ENCODE peak calls at places on chromosomes 7 and 10, in six cellular contexts. R is endothelial cell of umbilical vein, K is HCT116, T is MM.1S, M is astrocyte, B is mammary epithelial cell. X is an unnamed sample.
A peak's percentile ranks its signal among the peaks of the same experiment; 100 is the strongest.

GRCh38 chr10:78071857-78072179 is 38.2 kb downstream of the RPS24 start:
- DNase-seq in K (no peak), R (no peak), T (no peak), B (no peak), M (no peak), X (no peak)

GRCh38 chr10:124675261-124675660 is 68.9 kb downstream of the FAM53B start:
- DNase-seq in R (no peak), M (no peak), B (no peak), T (no peak), K (no peak), X (no peak)

GRCh38 chr7:50315193-50315592 is 10.7 kb downstream of the IKZF1 start:
- DNase-seq in M (no peak), T (peak; percentile 20), R (no peak), B (no peak), K (no peak), X (no peak)

GRCh38 chr7:97027427-97028234 is 3.0 kb upstream of the DLX5 start:
- DNase-seq in M (peak; percentile 63), B (peak; percentile 59), K (peak; percentile 38), T (peak; percentile 75), R (peak; percentile 76), X (peak; percentile 74)

GRCh38 chr7:6482743-6483119 is 35.0 kb upstream of the DAGLB start:
- DNase-seq in R (no peak), M (no peak), B (no peak), K (no peak), T (no peak), X (no peak)

GRCh38 chr10:125106586-125106985 is 53.8 kb downstream of the CTBP2 start:
- DNase-seq in R (no peak), B (no peak), T (no peak), K (no peak), M (no peak), X (no peak)

GRCh38 chr10:1119501-1119900 is 63.3 kb downstream of the WDR37 start:
- DNase-seq in R (no peak), K (no peak), T (no peak), B (no peak), M (no peak), X (no peak)

GRCh38 chr7:78315119-78315518 is 516.5 kb downstream of the PHTF2 start:
- DNase-seq in R (no peak), M (no peak), K (no peak), T (no peak), B (no peak), X (no peak)

GRCh38 chr7:7054252-7054830 is 128.0 kb upstream of the C1GALT1 start:
- DNase-seq in B (no peak), M (no peak), R (no peak), K (no peak), T (no peak), X (no peak)

GRCh38 chr7:140723002-140723401 is 26.5 kb downstream of the NDUFB2 start:
- DNase-seq in R (no peak), T (no peak), B (no peak), M (no peak), K (no peak), X (no peak)

GRCh38 chr7:104196161-104196560 is 11.7 kb downstream of the ORC5 start:
- DNase-seq in R (peak; percentile 74), M (no peak), B (no peak), T (peak; percentile 19), K (no peak), X (no peak)

GRCh38 chr7:143256932-143257331 is 6.3 kb upstream of the GSTK1 start:
- DNase-seq in T (no peak), R (no peak), B (no peak), K (no peak), M (no peak), X (no peak)

GRCh38 chr7:115409682-115410426 is 488.0 kb downstream of the MDFIC start:
- DNase-seq in K (no peak), B (no peak), T (no peak), M (no peak), R (no peak), X (no peak)

DNA sequence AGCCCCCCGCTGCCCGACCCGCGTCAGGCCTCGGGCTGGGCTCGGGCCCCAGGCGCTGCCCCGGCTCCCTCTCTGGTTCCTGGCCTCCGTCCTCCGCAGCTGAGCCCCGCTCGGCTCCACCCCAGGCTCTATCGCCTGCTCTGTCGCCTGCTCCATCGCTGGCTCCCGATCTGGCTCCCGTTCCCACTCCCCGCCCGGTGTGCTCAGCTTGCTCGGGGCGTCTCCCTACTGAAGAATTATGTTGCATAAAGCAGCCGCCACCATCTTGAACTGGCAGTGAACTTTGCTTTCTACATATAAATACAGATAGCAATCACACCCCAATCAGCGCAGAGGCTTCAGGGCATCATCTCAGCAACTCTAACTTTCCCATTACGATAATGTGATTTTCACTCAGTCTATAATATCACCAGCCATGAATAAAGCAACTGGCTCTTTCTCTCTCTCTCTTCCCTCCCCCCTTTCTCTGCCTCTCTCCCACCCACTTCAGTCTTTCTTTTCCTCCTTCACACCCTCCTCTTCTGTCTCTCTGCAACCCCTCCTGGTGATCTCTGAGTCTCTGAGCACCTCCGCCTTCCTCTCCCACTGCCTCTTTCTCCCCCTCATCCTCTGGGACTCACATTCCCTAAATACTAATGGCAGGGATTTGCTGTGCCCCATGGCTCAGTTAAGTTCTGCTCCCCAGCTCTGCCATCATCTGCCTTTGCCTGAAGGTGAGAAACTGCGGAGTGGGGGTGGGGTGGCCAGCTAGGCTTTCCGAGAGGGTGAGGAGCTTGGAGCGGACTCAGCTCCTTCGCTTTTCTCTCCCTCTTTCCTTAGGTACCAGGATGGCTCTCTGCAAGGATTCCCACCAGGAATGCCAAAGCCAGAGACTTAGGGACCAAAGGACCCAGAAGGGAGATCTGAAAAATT is 43.2 kb upstream of the BTRC start:
- DNase-seq in K (no peak), R (no peak), M (no peak), B (no peak), T (no peak), X (peak; percentile 11)
- TF ChIP-seq EZH2 in K (no peak), R (no peak), M (no peak), B (no peak), T (no peak), X (peak; percentile 37)

GRCh38 chr10:8998751-8999150 is 944.3 kb downstream of the GATA3 start:
- DNase-seq in M (peak; percentile 44), T (no peak), R (no peak), K (no peak), B (no peak), X (peak; percentile 62)

GRCh38 chr10:9004736-9005135 is 950.2 kb downstream of the GATA3 start:
- DNase-seq in T (no peak), R (no peak), B (no peak), K (no peak), M (no peak), X (no peak)

DNA sequence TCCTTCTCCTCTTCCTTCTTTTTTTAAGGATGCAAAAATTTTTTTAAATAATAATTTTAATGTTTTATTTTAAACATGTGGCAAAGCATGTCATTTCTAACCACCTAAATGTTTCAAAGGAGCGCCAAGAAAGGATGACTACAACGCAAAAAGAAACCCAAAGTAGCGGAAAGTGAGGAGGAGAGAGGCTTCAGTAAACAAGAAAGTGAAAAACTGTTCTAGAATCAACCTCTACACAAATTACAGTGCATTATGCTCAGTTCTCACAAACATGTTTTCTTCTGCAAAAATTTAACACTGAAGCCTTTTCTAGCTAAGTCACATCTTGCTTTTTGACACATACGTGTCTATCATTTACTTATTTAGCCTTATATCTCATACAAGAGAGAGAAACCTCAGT is 948.6 kb downstream of the GATA3 start:
- DNase-seq in B (no peak), T (no peak), K (no peak), R (no peak), M (no peak), X (no peak)
- H3K9ac ChIP-seq in B (no peak overlapping the region), T (no peak overlapping the region), K (no peak overlapping the region), R (no peak overlapping the region), M (no peak overlapping the region), X (no peak overlapping the region)

DNA sequence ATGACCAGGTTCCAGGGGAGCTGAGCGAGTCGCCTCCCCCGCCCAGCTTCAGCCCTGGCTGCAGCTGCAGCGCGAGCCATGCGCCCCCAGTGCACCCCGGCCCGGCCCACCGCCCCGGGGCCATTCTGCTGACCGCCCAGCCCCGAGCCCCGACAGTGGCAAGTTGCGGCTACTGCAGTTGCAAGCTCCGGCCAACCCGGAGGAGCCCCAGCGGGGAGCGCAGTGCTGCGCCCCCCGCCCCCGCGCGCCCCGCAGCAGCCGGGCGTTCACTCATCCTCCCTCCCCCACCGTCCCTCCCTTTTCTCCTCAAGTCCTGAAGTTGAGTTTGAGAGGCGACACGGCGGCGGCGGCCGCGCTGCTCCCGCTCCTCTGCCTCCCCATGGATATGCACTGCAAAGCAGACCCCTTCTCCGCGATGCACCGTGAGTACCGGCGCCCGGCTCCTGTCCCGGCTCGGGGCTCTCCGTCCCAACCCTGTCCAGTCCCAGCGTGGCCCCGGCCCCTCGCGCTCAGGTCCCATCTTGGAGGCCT is 565 bp downstream of the PAX2 start:
- DNase-seq in R (no peak), B (no peak), M (no peak), K (no peak), T (no peak), X (no peak)
- H3K27ac ChIP-seq in R (no peak overlapping the region), B (no peak overlapping the region), M (no peak overlapping the region), K (peak overlapping the region; percentile 19), T (no peak overlapping the region), X (no peak overlapping the region)

GRCh38 chr10:44385423-44385725 is 477 bp upstream of the CXCL12 start:
- DNase-seq in M (no peak), T (no peak), K (no peak), R (no peak), B (no peak), X (no peak)
- TF ChIP-seq EZH2 in M (no peak), T (no peak), K (no peak), R (no peak), B (no peak), X (no peak)

GRCh38 chr7:2399848-2400587 is 3.4 kb upstream of the CHST12 start:
- DNase-seq in M (peak; percentile 97), T (peak; percentile 84), K (no peak), R (peak; percentile 96), B (peak; percentile 70), X (peak; percentile 94)
- H3K9ac ChIP-seq in M (peak overlapping the region; percentile 69), T (peak overlapping the region; percentile 28), K (peak overlapping the region; percentile 16), R (peak overlapping the region; percentile 84), B (no peak overlapping the region), X (peak overlapping the region; percentile 1)

DNA sequence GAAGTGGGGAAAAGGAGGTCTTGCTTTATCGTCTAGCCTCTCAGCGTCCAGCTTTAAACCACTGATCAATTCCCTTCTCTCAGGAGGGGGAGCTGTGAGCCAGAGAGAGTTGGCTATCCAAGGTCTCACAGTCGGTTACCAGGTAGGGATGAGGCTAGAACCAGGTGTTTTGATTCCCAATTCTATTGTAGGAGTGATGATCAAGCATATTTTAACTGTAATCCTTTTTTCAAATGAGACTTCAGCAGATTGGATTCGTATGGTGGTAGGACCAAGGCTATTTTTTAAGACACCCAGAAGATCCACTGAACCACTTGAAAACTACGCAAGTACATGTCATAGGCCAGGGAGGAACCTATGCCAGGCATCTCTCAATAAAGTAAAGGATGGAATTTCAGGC is 8.4 kb downstream of the MINDY4 start:
- DNase-seq in B (no peak), K (no peak), T (no peak), R (no peak), M (no peak), X (no peak)
- H3K27ac ChIP-seq in B (no peak overlapping the region), K (no peak overlapping the region), T (no peak overlapping the region), R (no peak overlapping the region), M (no peak overlapping the region), X (no peak overlapping the region)